ENCODE peak calls at places on chromosomes 3 and 15, in four cellular contexts. M is pancreas, H is bronchial epithelial cell, V is BJ. I is an unnamed sample.

GRCh38 chr3:12796171-12797123 is at the start of gene CAND2:
- DNase-seq in M (peak; percentile 61), H (no peak), V (no peak), I (no peak)

GRCh38 chr3:129741794-129742193 is 135.3 kb upstream of the PLXND1 start:
- DNase-seq in M (no peak), H (no peak), V (no peak), I (no peak)

GRCh38 chr3:171528102-171528501 is 67.9 kb upstream of the TNIK start:
- DNase-seq in M (no peak), H (peak; percentile 40), V (no peak), I (no peak)

GRCh38 chr15:51776952-51777574 is 25.7 kb downstream of the TMOD2 start:
- DNase-seq in M (peak; percentile 41), H (peak; percentile 94), V (no peak), I (peak; percentile 71)

GRCh38 chr3:53550005-53550620 is 55.7 kb downstream of the CACNA1D start:
- DNase-seq in M (no peak), H (no peak), V (no peak), I (no peak)

GRCh38 chr3:171227333-171227732 is 200.8 kb upstream of the SLC2A2 start:
- DNase-seq in M (no peak), H (no peak), V (no peak), I (no peak)

GRCh38 chr3:61560452-61561373 is 658 bp upstream of the PTPRG start:
- DNase-seq in M (peak; percentile 75), H (peak; percentile 66), V (no peak), I (peak; percentile 83)

GRCh38 chr3:180747805-180748361 is 68.6 kb upstream of the CCDC39 start:
- DNase-seq in M (no peak), H (no peak), V (no peak), I (no peak)

GRCh38 chr15:76153241-76154197 is 93.7 kb downstream of the TMEM266 start:
- DNase-seq in M (peak; percentile 65), H (no peak), V (no peak), I (no peak)

GRCh38 chr15:86620636-86621349 is 541.1 kb downstream of the AGBL1 start:
- DNase-seq in M (no peak), H (no peak), V (no peak), I (no peak)

GRCh38 chr3:174937488-174937887 is 78.4 kb downstream of the NAALADL2 start:
- DNase-seq in M (no peak), H (peak; percentile 44), V (peak; percentile 70), I (no peak)

GRCh38 chr3:45054196-45054857 is 28.2 kb downstream of the CLEC3B start:
- DNase-seq in M (no peak), H (peak; percentile 55), V (peak; percentile 71), I (no peak)

GRCh38 chr3:25585361-25586166 is 79.1 kb downstream of the TOP2B start:
- DNase-seq in M (no peak), H (no peak), V (no peak), I (peak; percentile 20)

GRCh38 chr3:47636225-47636624 is 57.6 kb upstream of the CSPG5 start:
- DNase-seq in M (no peak), H (no peak), V (no peak), I (peak; percentile 56)

GRCh38 chr15:99845009-99845408 is 111.8 kb upstream of the LYSMD4 start:
- DNase-seq in M (no peak), H (peak; percentile 44), V (no peak), I (no peak)

GRCh38 chr3:14509796-14510100 is 30.4 kb downstream of the GRIP2 start:
- DNase-seq in M (no peak), H (no peak), V (no peak), I (no peak)

GRCh38 chr15:83248151-83248851 is 36.2 kb downstream of the BNC1 start:
- DNase-seq in M (no peak), H (peak; percentile 69), V (peak; percentile 8), I (no peak)

DNA sequence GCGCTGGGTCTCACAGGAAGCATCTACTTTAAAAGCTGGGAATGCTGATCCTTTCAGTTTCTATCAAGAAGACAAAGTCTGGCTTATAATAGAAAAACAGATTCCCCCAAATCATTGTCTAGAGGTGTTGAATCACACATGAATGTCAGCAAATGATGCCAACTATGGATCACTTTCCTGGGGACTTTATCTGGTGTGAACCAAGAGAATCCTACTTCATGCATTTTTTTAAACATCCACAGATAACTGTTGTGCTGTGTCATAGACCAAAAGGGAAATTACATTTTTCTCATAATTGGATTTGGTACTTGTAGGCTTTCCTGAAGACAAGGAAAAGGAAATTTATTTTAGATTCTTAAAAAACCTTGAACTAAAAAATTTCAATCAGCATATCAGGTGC is 132.7 kb downstream of the CD47 start:
- DNase-seq in M (no peak), H (no peak), V (no peak), I (no peak)
- TF ChIP-seq CTCF in M (no peak), H (no peak), V (no peak), I (no peak)

GRCh38 chr15:91941871-91942270 is 88.4 kb downstream of the SLCO3A1 start:
- DNase-seq in M (no peak), H (no peak), V (no peak), I (no peak)
- TF ChIP-seq CTCF in M (no peak), H (no peak), V (no peak), I (no peak)

DNA sequence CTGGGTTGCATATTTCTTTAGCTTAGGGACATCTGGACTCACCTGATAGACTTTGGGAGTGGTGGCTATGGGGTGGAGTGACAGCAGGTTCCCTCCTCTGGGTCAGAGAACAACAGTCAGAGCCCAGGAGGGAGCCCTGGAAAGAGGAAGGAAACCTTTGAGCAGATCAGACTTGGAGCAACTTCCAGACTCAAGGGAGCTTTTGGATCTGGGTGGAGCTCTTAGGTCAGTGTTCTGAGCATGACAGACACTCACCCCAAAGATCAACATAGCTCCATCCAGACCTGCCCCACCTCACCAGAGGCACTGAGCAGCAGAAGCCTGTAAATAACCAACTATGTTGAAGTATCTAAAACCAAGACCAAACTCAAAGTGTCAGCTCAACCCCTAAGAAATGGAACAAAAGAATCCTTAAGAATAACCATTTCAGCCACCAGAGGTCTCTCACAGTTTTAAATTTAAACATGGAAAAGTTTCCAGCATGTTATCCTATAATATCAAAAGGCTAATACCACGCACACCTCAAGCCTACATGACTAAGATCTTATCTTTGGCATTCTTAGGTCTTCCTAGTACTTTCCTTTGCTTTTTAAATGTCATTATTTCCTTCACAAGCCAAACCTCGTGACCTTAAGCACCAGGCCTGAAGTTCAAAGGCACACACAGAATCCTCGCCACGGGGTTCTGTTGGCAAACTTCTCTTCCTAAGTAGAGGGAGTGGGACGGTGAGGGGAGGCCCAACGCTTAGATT is 56.4 kb downstream of the UMPS start:
- DNase-seq in M (no peak), H (peak; percentile 42), V (no peak), I (no peak)
- TF ChIP-seq CTCF in M (no peak), H (no peak), V (peak; percentile 45), I (no peak)

GRCh38 chr3:140972833-140973232 is 31.2 kb downstream of the SLC25A36 start:
- DNase-seq in M (no peak), H (peak; percentile 27), V (no peak), I (no peak)
- TF ChIP-seq CTCF in M (peak; percentile 29), H (peak; percentile 12), V (peak; percentile 33), I (no peak)

GRCh38 chr3:127473244-127474024 is 117.1 kb downstream of the TPRA1 start:
- DNase-seq in M (no peak), H (peak; percentile 29), V (no peak), I (no peak)
- TF ChIP-seq CTCF in M (no peak), H (peak; percentile 59), V (peak; percentile 18), I (no peak)

DNA sequence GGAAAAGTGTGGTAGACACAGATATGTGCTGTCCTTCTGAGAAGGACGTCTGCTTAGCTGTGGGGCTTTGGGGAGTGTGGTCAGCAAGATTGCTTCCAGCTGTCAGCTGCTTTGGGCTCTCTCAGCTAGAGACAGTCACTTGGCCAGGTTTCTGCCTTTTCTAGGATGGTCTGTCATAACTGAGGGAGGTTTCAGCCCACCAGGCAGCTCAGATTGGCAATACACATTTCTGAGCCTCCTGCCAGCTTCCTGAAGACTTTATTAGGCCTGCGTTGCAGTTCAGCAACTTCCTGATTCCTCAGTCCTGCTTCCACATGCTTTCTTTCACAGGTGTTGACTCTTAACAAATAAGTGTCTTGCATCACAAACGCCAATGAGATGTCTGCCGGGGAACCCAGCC is 286.5 kb downstream of the SQOR start:
- DNase-seq in M (peak; percentile 14), H (peak; percentile 87), V (no peak), I (peak; percentile 38)
- TF ChIP-seq CTCF in M (no peak), H (no peak), V (no peak), I (no peak)

DNA sequence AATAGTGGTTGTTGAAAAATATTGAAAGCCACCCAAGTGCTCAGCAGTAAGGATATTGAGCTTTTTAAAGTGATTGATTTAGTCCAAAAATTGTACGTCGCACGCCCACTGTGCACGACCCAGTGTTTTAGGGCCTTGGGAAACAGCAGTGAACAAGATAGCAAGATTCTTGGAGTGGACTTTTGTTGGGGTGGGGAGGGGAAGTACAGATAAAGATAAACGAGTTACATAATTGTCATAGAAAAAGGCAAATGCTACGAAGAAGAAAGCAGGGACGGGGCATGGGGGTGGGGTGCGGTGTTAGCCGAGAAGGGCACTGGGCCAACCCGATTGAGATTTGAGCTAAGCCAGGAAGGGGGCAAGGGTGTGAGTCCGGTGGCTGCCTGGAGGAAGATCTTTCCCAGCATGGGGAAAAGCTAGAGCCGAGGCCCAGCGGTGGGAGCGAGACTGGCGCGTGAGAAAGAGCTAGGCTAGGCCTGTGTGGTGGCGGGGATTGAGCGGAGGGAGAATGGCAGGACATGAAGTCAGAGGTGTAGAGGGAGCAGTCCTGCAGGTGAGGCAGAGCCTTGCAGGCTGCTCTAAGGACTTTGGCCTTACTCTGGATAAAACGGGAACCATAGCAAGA is 454 bp downstream of the HTD2 start:
- DNase-seq in M (peak; percentile 60), H (peak; percentile 47), V (no peak), I (peak; percentile 32)
- TF ChIP-seq CTCF in M (no peak), H (peak; percentile 42), V (peak; percentile 25), I (no peak)

GRCh38 chr3:150384517-150385212 is 23.4 kb upstream of the TSC22D2 start:
- DNase-seq in M (no peak), H (no peak), V (no peak), I (peak; percentile 52)
- TF ChIP-seq CTCF in M (no peak), H (no peak), V (no peak), I (no peak)

GRCh38 chr15:72288796-72289596 is 16.6 kb upstream of the PARP6 start:
- DNase-seq in M (no peak), H (no peak), V (no peak), I (no peak)

GRCh38 chr15:72288291-72288690 is 15.9 kb upstream of the PARP6 start:
- DNase-seq in M (no peak), H (no peak), V (no peak), I (no peak)

GRCh38 chr15:72284781-72285180 is 12.4 kb upstream of the PARP6 start:
- DNase-seq in M (no peak), H (peak; percentile 77), V (no peak), I (no peak)

GRCh38 chr15:72285402-72285801 is 13.0 kb upstream of the PARP6 start:
- DNase-seq in M (no peak), H (no peak), V (no peak), I (no peak)

DNA sequence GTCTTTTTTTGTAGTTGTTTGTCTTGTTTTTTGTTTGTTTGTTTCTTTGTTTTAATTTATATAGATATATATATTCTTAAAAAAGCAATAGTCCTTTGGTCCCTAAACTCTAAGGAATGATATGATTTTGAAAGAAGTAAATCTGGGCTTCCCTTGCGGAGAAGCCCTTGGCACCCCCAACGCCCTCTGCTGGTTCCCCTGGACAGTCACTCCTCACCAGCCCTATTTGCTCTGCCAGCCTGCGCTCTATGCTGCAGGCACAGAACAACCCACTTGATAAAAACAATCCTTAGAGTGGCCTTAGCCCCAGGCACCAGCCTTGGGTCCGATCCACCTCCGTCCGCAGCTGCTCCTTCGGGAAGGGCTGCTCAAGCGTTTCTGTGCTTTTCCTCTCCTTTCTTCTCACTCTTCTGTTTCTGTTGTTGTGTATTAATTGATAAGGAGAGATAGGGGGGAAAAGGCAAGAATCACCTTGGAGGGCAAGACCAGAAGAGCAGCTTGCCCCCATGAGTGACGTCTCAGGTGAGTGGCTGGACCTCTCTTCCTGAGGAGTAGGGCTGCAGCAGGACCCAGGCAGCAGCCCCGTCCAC is 13.7 kb upstream of the PARP6 start:
- DNase-seq in M (peak; percentile 60), H (peak; percentile 32), V (no peak), I (peak; percentile 52)
- TF ChIP-seq CTCF in M (peak; percentile 47), H (peak; percentile 73), V (peak; percentile 61), I (peak; percentile 28)